ENCODE peak calls at places on chromosome 2, in four cellular contexts. U, S, P and J are unnamed samples.

GRCh38 chr2:55133467-55134315 is 83.4 kb upstream of the RTN4 start:
- DNase-seq in U (peak; percentile 83), S (peak; percentile 89), P (peak; percentile 57), J (no peak)

GRCh38 chr2:65355190-65355831 is 77.1 kb downstream of the SPRED2 start:
- DNase-seq in U (no peak), S (no peak), P (no peak), J (no peak)

GRCh38 chr2:231128541-231128940 is 3.7 kb upstream of the HTR2B start:
- DNase-seq in U (no peak), S (no peak), P (peak; percentile 52), J (no peak)

GRCh38 chr2:184154438-184154837 is 443.9 kb upstream of the ZNF804A start:
- DNase-seq in U (no peak), S (no peak), P (no peak), J (no peak)

GRCh38 chr2:61762292-61762691 is 91.6 kb downstream of the FAM161A start:
- DNase-seq in U (no peak), S (peak; percentile 22), P (no peak), J (no peak)

GRCh38 chr2:218295029-218295428 is 2.7 kb upstream of the TMBIM1 start:
- DNase-seq in U (no peak), S (peak; percentile 44), P (no peak), J (peak; percentile 69)

GRCh38 chr2:237882510-237883481 is 23.4 kb downstream of the RAMP1 start:
- DNase-seq in U (no peak), S (no peak), P (no peak), J (no peak)

GRCh38 chr2:219362524-219363164 is 25.1 kb downstream of the DNPEP start:
- DNase-seq in U (peak; percentile 70), S (peak; percentile 76), P (peak; percentile 60), J (no peak)

GRCh38 chr2:76895469-76895868 is 626.7 kb downstream of the LRRTM4 start:
- DNase-seq in U (no peak), S (peak; percentile 2), P (peak; percentile 3), J (no peak)

GRCh38 chr2:147352294-147352693 is 492.5 kb upstream of the ACVR2A start:
- DNase-seq in U (no peak), S (no peak), P (no peak), J (no peak)

GRCh38 chr2:110866036-110866435 is 133.7 kb downstream of the ACOXL start:
- DNase-seq in U (peak; percentile 23), S (no peak), P (no peak), J (no peak)

GRCh38 chr2:110864721-110865120 is 132.3 kb downstream of the ACOXL start:
- DNase-seq in U (peak; percentile 37), S (no peak), P (no peak), J (no peak)

GRCh38 chr2:110866496-110866895 is 134.1 kb downstream of the ACOXL start:
- DNase-seq in U (no peak), S (no peak), P (no peak), J (no peak)

GRCh38 chr2:110864176-110864575 is 131.8 kb downstream of the ACOXL start:
- DNase-seq in U (no peak), S (no peak), P (no peak), J (no peak)

DNA sequence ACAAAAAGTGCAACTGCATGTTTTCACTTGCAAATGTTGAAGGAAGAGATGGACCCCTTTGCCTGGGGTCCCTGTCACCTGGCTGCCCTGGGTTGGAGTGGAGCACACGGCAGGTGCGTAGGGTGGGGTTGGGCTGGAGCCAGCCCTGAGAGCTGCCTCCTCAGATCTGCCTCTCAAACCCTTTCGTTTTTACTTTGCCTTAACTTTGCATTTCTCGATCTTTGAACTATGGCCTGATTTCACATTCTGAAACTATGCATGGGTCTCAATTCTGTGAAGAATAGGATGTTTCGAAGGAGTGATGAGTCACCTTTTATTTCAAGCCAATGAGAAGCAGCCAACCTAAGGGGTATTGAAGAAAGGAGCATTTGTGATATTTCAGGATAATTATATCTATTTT is 132.8 kb downstream of the ACOXL start:
- DNase-seq in U (no peak), S (no peak), P (no peak), J (no peak)
- H3K4me1 ChIP-seq in U (no peaks in the 10 kb centered on the region), S (no peaks in the 10 kb centered on the region), P (no peaks in the 10 kb centered on the region), J (no peaks in the 10 kb centered on the region)

GRCh38 chr2:85794491-85795121 is 40.8 kb downstream of the ATOH8 start:
- DNase-seq in U (no peak), S (no peak), P (no peak), J (no peak)

GRCh38 chr2:85792783-85793441 is 39.1 kb downstream of the ATOH8 start:
- DNase-seq in U (peak; percentile 69), S (peak; percentile 40), P (peak; percentile 38), J (no peak)

GRCh38 chr2:85795331-85796045 is 41.7 kb downstream of the ATOH8 start:
- DNase-seq in U (no peak), S (no peak), P (no peak), J (no peak)

GRCh38 chr2:85793584-85793983 is 39.8 kb downstream of the ATOH8 start:
- DNase-seq in U (no peak), S (no peak), P (no peak), J (no peak)

GRCh38 chr2:85794038-85794441 is 40.2 kb downstream of the ATOH8 start:
- DNase-seq in U (no peak), S (no peak), P (no peak), J (no peak)
- H3K4me1 ChIP-seq in U (peaks cover 62% of the 10 kb centered on the region), S (peaks cover 8% of the 10 kb centered on the region), P (peaks cover 45% of the 10 kb centered on the region), J (no peaks in the 10 kb centered on the region)

GRCh38 chr2:96538487-96539214 is 2.1 kb downstream of the ARID5A start:
- DNase-seq in U (no peak), S (peak; percentile 64), P (no peak), J (no peak)

GRCh38 chr2:96536445-96537065 is at the start of gene ARID5A:
- DNase-seq in U (peak; percentile 91), S (peak; percentile 96), P (peak; percentile 84), J (peak; percentile 92)

GRCh38 chr2:96537734-96538486 is 1.4 kb downstream of the ARID5A start:
- DNase-seq in U (no peak), S (no peak), P (no peak), J (no peak)

GRCh38 chr2:96535331-96535730 is 1.2 kb upstream of the ARID5A start:
- DNase-seq in U (no peak), S (no peak), P (no peak), J (no peak)

DNA sequence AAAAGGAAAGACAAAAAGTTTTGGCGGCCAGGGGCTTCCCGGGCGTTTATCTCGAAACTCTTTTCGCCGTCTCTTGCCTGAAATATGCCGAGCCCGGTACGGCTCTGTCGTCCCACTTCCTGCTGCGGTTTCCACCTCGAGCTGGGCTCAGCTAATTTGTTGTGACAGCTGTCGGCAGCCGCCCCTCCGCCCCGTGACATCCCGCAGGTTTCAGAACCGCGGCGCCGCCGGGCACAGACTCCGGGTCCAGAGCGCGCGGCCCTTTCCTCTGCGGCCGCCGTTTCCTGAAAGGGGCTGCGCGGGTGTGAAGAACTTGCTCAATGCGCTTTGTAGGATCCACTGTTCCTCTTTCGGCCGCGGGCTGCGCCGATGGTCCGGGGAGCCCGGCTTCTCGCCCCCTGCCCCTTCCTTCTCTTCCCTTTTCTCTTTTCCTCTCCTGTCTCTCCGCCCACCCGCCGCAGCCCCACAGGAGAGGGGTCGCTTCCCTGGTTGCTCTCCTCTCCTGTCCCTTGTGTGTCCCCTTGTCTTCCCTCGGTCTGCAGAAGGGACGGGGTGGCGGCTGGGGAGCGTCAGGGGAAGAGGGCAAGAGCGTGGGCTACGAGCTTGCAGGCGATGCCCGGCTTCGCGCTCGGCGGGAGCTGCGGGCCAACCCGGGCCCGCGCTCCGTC is 648 bp downstream of the ARID5A start:
- DNase-seq in U (no peak), S (peak; percentile 60), P (no peak), J (peak; percentile 55)
- H3K4me1 ChIP-seq in U (peaks cover 36% of the 10 kb centered on the region), S (peaks cover 45% of the 10 kb centered on the region), P (peaks cover 39% of the 10 kb centered on the region), J (peaks cover 7% of the 10 kb centered on the region)

GRCh38 chr2:12467303-12467702 is 249.4 kb upstream of the TRIB2 start:
- DNase-seq in U (no peak), S (peak; percentile 70), P (no peak), J (no peak)
- H3K4me1 ChIP-seq in U (peaks cover 11% of the 10 kb centered on the region), S (peaks cover 14% of the 10 kb centered on the region), P (no peaks in the 10 kb centered on the region), J (no peaks in the 10 kb centered on the region)

DNA sequence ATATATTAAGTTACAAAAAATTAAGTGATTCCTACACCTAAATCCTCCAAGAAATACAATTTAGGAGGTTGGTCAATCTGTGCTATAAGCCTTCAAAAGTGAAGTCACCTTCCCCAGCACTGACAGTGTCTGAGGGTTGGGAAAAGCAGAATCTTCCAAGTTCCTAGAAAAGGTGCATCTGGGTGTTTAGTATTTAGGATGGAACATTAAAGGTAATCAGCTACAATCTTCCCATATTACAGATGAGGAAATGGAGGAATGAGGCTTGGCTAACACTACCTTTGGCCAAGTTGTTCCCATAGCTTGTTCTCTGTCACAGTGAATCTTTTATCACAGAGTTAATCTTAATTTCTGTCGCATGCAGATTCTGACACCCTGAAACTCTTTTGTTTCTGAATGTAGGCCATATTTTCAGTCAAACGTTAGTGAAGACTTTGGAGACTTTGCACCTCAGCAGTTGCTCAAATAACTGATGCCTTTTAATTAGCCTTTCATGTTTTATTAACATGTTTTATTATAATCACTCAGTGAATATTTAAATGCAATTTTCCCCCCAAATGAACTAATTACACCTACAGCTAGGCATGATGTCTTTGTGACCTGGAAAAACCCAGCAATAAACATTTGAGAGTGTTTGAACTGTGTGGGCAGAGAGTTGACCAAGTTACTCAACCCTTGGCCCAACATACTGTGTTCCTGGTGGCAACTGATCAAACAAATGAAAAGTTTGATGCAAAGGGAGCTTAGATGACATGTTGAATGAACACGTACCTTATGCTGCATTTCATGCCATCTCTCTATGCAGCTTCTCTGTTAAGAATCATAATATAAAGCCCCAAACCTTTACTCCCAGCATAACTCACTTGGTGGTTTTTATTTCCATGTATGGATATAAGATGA is 17.6 kb downstream of the FN1 start:
- DNase-seq in U (no peak), S (no peak), P (peak; percentile 64), J (no peak)
- H3K4me1 ChIP-seq in U (peaks cover 6% of the 10 kb centered on the region), S (peaks cover 23% of the 10 kb centered on the region), P (peaks cover 74% of the 10 kb centered on the region), J (peaks cover 91% of the 10 kb centered on the region)

GRCh38 chr2:96891591-96892333 is 21.9 kb upstream of the SEMA4C start:
- DNase-seq in U (no peak), S (no peak), P (no peak), J (no peak)
- H3K4me1 ChIP-seq in U (peaks cover 9% of the 10 kb centered on the region), S (no peaks in the 10 kb centered on the region), P (peaks cover 8% of the 10 kb centered on the region), J (peaks cover 38% of the 10 kb centered on the region)

GRCh38 chr2:69122271-69122670 is 109.3 kb downstream of the ANTXR1 start:
- DNase-seq in U (no peak), S (no peak), P (no peak), J (no peak)

GRCh38 chr2:69116438-69116837 is 103.5 kb downstream of the ANTXR1 start:
- DNase-seq in U (no peak), S (no peak), P (no peak), J (no peak)

GRCh38 chr2:69119541-69119940 is 106.6 kb downstream of the ANTXR1 start:
- DNase-seq in U (no peak), S (no peak), P (no peak), J (no peak)

GRCh38 chr2:69119104-69119503 is 106.1 kb downstream of the ANTXR1 start:
- DNase-seq in U (peak; percentile 49), S (no peak), P (no peak), J (no peak)

GRCh38 chr2:69118609-69119008 is 105.6 kb downstream of the ANTXR1 start:
- DNase-seq in U (peak; percentile 53), S (no peak), P (no peak), J (no peak)
- H3K4me1 ChIP-seq in U (peaks cover 32% of the 10 kb centered on the region), S (no peaks in the 10 kb centered on the region), P (peaks cover 3% of the 10 kb centered on the region), J (no peaks in the 10 kb centered on the region)

DNA sequence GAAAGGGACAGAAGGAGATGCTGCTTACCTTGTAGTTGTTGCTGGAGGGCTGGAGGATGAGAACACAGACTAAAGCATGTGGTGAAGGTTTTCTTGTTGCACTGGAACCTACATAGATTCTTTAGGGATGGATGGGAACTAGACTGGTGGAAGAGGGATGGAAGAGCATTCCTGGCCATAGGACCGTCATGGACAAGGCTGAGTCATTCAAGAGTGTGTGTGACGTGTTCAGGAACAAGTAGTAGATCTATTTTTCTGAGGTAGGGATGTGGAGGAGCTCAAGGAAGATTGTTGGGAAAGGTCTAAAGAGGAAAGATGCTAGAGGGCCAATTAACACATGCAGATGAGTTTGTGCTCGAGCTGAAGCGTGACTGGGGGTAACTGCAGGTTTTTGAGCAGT is 6.6 kb downstream of the STAT4 start:
- DNase-seq in U (no peak), S (no peak), P (no peak), J (no peak)
- H3K4me1 ChIP-seq in U (no peaks in the 10 kb centered on the region), S (no peaks in the 10 kb centered on the region), P (no peaks in the 10 kb centered on the region), J (no peaks in the 10 kb centered on the region)